ENCODE peak calls at places on chromosome 14, in five cellular contexts. I is activated gamma-delta T cell treated with Interleukin-2 at 50 U/mL for 16 hours, F is transverse colon, N is caudate nucleus, W is esophagus squamous epithelium. G is an unnamed sample.

GRCh38 chr14:60111732-60112131 is 20.0 kb downstream of the PCNX4 start:
- DNase-seq in I (no peak), F (no peak), N (no peak), W (no peak), G (no peak)

GRCh38 chr14:72883963-72884362 is 9.9 kb downstream of the DPF3 start:
- DNase-seq in I (no peak), F (no peak), N (no peak), W (no peak), G (no peak)

GRCh38 chr14:99479160-99479902 is 1.3 kb downstream of the SETD3 start:
- DNase-seq in I (no peak), F (no peak), N (no peak), W (no peak), G (peak)

GRCh38 chr14:102928412-102929348 is 6.2 kb downstream of the AMN start:
- DNase-seq in I (peak), F (peak), N (no peak), W (peak), G (peak)

GRCh38 chr14:53828820-53829219 is 127.8 kb downstream of the BMP4 start:
- DNase-seq in I (no peak), F (no peak), N (no peak), W (no peak), G (no peak)

GRCh38 chr14:54535126-54535525 is 25.4 kb downstream of the CGRRF1 start:
- DNase-seq in I (no peak), F (no peak), N (no peak), W (no peak), G (no peak)

GRCh38 chr14:61568572-61569011 is 126.7 kb upstream of the HIF1A start:
- DNase-seq in I (peak), F (peak), N (peak), W (peak), G (no peak)

GRCh38 chr14:102891556-102891955 is 30.9 kb upstream of the AMN start:
- DNase-seq in I (no peak), F (no peak), N (no peak), W (no peak), G (peak)

GRCh38 chr14:85252011-85252410 is 277.9 kb upstream of the FLRT2 start:
- DNase-seq in I (no peak), F (no peak), N (no peak), W (no peak), G (peak)

GRCh38 chr14:64235652-64236640 is 58.2 kb downstream of the ESR2 start:
- DNase-seq in I (no peak), F (peak), N (no peak), W (no peak), G (no peak)

GRCh38 chr14:53523226-53523625 is 370.1 kb upstream of the DDHD1 start:
- DNase-seq in I (no peak), F (no peak), N (no peak), W (no peak), G (no peak)

GRCh38 chr14:37413504-37414003 is 181.5 kb downstream of the FOXA1 start:
- DNase-seq in I (no peak), F (no peak), N (no peak), W (no peak), G (no peak)

GRCh38 chr14:60760209-60760608 is 25.6 kb downstream of the MNAT1 start:
- DNase-seq in I (no peak), F (no peak), N (no peak), W (no peak), G (peak)

GRCh38 chr14:64970041-64970440 is 2.1 kb downstream of the RAB15 start:
- DNase-seq in I (no peak), F (peak), N (no peak), W (no peak), G (no peak)

GRCh38 chr14:104579507-104579906 is at the start of gene C14orf180:
- DNase-seq in I (no peak), F (peak), N (no peak), W (no peak), G (no peak)

GRCh38 chr14:64186231-64187129 is 107.7 kb downstream of the ESR2 start:
- DNase-seq in I (no peak), F (no peak), N (no peak), W (no peak), G (no peak)

GRCh38 chr14:104278214-104278534 is 139.8 kb downstream of the KIF26A start:
- DNase-seq in I (no peak), F (no peak), N (no peak), W (no peak), G (no peak)

GRCh38 chr14:36658091-36659009 is 3.3 kb upstream of the PAX9 start:
- DNase-seq in I (no peak), F (no peak), N (no peak), W (no peak), G (peak)

GRCh38 chr14:55038708-55039107 is 11.7 kb downstream of the SOCS4 start:
- DNase-seq in I (no peak), F (no peak), N (no peak), W (no peak), G (no peak)

GRCh38 chr14:100810435-100810834 is 15.5 kb upstream of the MEG3 start:
- DNase-seq in I (no peak), F (no peak), N (no peak), W (no peak), G (no peak)

GRCh38 chr14:104676694-104677505 is 12.5 kb upstream of the INF2 start:
- DNase-seq in I (no peak), F (peak), N (no peak), W (no peak), G (no peak)

GRCh38 chr14:80215756-80216581 is 4.7 kb upstream of the DIO2 start:
- DNase-seq in I (no peak), F (peak), N (no peak), W (no peak), G (no peak)

GRCh38 chr14:103510311-103511021 is 12.2 kb downstream of the CKB start:
- DNase-seq in I (no peak), F (no peak), N (no peak), W (no peak), G (no peak)

GRCh38 chr14:23285530-23286019 is 357 bp downstream of the HOMEZ start:
- DNase-seq in I (no peak), F (peak), N (no peak), W (no peak), G (no peak)

GRCh38 chr14:37546621-37547447 is 48.2 kb downstream of the FOXA1 start:
- DNase-seq in I (no peak), F (no peak), N (no peak), W (no peak), G (peak)

GRCh38 chr14:20434701-20435453 is 1.1 kb downstream of the KLHL33 start:
- DNase-seq in I (no peak), F (peak), N (peak), W (no peak), G (no peak)

GRCh38 chr14:69669375-69669774 is 58.0 kb downstream of the SUSD6 start:
- DNase-seq in I (no peak), F (no peak), N (no peak), W (no peak), G (no peak)

GRCh38 chr14:74882103-74882920 is 596 bp downstream of the DLST start:
- DNase-seq in I (peak), F (peak), N (peak), W (no peak), G (peak)

GRCh38 chr14:101113108-101113612 is 209.6 kb upstream of the RTL1 start:
- DNase-seq in I (no peak), F (no peak), N (no peak), W (no peak), G (no peak)

GRCh38 chr14:58108717-58109116 is 43.3 kb downstream of the ARMH4 start:
- DNase-seq in I (no peak), F (no peak), N (no peak), W (no peak), G (no peak)

GRCh38 chr14:34433957-34434356 is 28.1 kb downstream of the SPTSSA start:
- DNase-seq in I (no peak), F (no peak), N (no peak), W (no peak), G (no peak)

GRCh38 chr14:98350213-98350612 is 921.8 kb downstream of the BCL11B start:
- DNase-seq in I (no peak), F (no peak), N (no peak), W (no peak), G (no peak)